ENCODE peak calls at places on chromosomes 12 and 14, in five cellular contexts. One of them, this sample, is unnamed.

GRCh38 chr14:87491816-87492215 is 501.2 kb downstream of the GALC start:
- DNase-seq in RWPE2: no peak
- DNase-seq in AG10803: no peak
- DNase-seq in HFFc6: no peak
- DNase-seq in neural crest cell: no peak
- DNase-seq in this sample: no peak

GRCh38 chr14:21042918-21043317 is 756 bp downstream of the RNASE7 start:
- DNase-seq in HFFc6: no peak
- DNase-seq in AG10803: peak; percentile 25
- DNase-seq in neural crest cell: no peak
- DNase-seq in RWPE2: no peak
- DNase-seq in this sample: no peak

GRCh38 chr14:68757618-68758081 is 35.2 kb downstream of the ZFP36L1 start:
- DNase-seq in RWPE2: no peak
- DNase-seq in neural crest cell: no peak
- DNase-seq in HFFc6: no peak
- DNase-seq in AG10803: peak; percentile 68
- DNase-seq in this sample: no peak

GRCh38 chr12:8687846-8688601 is 9.8 kb upstream of the RIMKLB start:
- DNase-seq in RWPE2: no peak
- DNase-seq in AG10803: peak; percentile 83
- DNase-seq in HFFc6: peak; percentile 69
- DNase-seq in neural crest cell: peak; percentile 29
- DNase-seq in this sample: no peak

GRCh38 chr12:10618338-10618987 is 5.1 kb upstream of the MAGOHB start:
- DNase-seq in RWPE2: no peak
- DNase-seq in neural crest cell: no peak
- DNase-seq in AG10803: peak; percentile 88
- DNase-seq in HFFc6: peak; percentile 85
- DNase-seq in this sample: no peak

GRCh38 chr12:75831413-75831812 is 200.2 kb downstream of the PHLDA1 start:
- DNase-seq in neural crest cell: no peak
- DNase-seq in AG10803: no peak
- DNase-seq in RWPE2: no peak
- DNase-seq in HFFc6: no peak
- DNase-seq in this sample: no peak

GRCh38 chr12:19572920-19573558 is 133.7 kb downstream of the AEBP2 start:
- DNase-seq in HFFc6: peak; percentile 53
- DNase-seq in neural crest cell: peak; percentile 9
- DNase-seq in AG10803: peak; percentile 34
- DNase-seq in RWPE2: no peak
- DNase-seq in this sample: peak; percentile 30

GRCh38 chr14:24067133-24068082 is 4.0 kb upstream of the CPNE6 start:
- DNase-seq in HFFc6: no peak
- DNase-seq in AG10803: no peak
- DNase-seq in neural crest cell: no peak
- DNase-seq in RWPE2: peak; percentile 59
- DNase-seq in this sample: no peak

GRCh38 chr12:123934829-123935228 is 37.8 kb downstream of the CCDC92 start:
- DNase-seq in HFFc6: peak; percentile 36
- DNase-seq in AG10803: peak; percentile 76
- DNase-seq in RWPE2: no peak
- DNase-seq in neural crest cell: no peak
- DNase-seq in this sample: no peak

DNA sequence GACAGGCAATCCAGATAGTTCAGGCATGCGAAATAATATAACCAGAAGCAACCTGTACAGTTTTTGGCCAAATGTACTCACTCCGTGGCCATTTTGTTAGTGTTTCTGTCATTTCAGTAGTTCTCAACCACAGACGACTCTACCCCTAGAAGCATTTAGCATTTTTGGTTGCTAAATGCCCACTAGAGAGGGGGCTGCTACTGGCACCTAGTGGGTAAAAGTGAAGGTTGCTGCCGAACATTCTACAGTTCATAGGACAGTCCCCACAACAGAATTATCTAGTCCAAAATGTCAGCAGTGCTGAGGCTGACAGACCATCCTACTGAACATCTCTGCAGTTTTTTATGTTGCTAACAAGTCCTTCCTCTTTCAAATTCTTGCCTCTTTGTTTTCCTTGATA is 107.4 kb downstream of the TSHR start:
- DNase-seq in AG10803: no peak
- DNase-seq in RWPE2: no peak
- DNase-seq in HFFc6: no peak
- DNase-seq in neural crest cell: no peak
- DNase-seq in this sample: no peak
- TF ChIP-seq CTCF in AG10803: peak; percentile 16
- TF ChIP-seq CTCF in RWPE2: peak; percentile 63
- TF ChIP-seq CTCF in HFFc6: no peak
- TF ChIP-seq CTCF in neural crest cell: peak; percentile 48
- TF ChIP-seq CTCF in this sample: no peak

GRCh38 chr12:13713746-13714400 is 267.5 kb downstream of the GRIN2B start:
- DNase-seq in HFFc6: no peak
- DNase-seq in RWPE2: no peak
- DNase-seq in AG10803: no peak
- DNase-seq in neural crest cell: no peak
- DNase-seq in this sample: no peak
- TF ChIP-seq CTCF in HFFc6: no peak
- TF ChIP-seq CTCF in RWPE2: no peak
- TF ChIP-seq CTCF in AG10803: no peak
- TF ChIP-seq CTCF in neural crest cell: no peak
- TF ChIP-seq CTCF in this sample: no peak

DNA sequence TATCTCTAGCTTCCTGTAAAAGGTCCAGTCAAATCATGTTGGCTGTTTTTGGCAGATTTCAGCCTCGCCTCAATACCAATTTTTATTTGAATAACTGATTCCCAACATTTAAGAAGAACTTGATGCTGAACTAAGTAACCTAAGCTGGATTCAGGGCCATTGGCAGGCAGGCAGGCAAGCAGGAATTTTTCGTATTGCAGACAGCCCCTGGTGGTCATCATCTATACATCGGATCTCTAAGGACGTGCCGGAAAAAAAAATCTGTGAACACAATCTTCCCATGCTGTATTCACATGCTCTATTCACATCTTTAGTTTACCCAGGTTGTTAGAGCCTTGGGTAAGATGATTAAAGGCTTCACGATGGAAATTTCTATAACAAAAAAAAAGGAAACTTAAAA is 7.0 kb downstream of the VCPKMT start:
- DNase-seq in neural crest cell: peak; percentile 9
- DNase-seq in AG10803: peak; percentile 18
- DNase-seq in HFFc6: no peak
- DNase-seq in RWPE2: no peak
- DNase-seq in this sample: no peak
- TF ChIP-seq CTCF in neural crest cell: peak; percentile 58
- TF ChIP-seq CTCF in AG10803: peak; percentile 43
- TF ChIP-seq CTCF in HFFc6: peak; percentile 71
- TF ChIP-seq CTCF in RWPE2: peak; percentile 30
- TF ChIP-seq CTCF in this sample: no peak

GRCh38 chr12:104756901-104757300 is 201.2 kb downstream of the SLC41A2 start:
- DNase-seq in RWPE2: no peak
- DNase-seq in neural crest cell: no peak
- DNase-seq in HFFc6: no peak
- DNase-seq in AG10803: no peak
- DNase-seq in this sample: no peak

GRCh38 chr12:104758771-104759170 is 199.3 kb downstream of the SLC41A2 start:
- DNase-seq in AG10803: no peak
- DNase-seq in RWPE2: no peak
- DNase-seq in neural crest cell: no peak
- DNase-seq in HFFc6: no peak
- DNase-seq in this sample: no peak

GRCh38 chr12:104764225-104765073 is 193.6 kb downstream of the SLC41A2 start:
- DNase-seq in RWPE2: no peak
- DNase-seq in AG10803: peak; percentile 53
- DNase-seq in neural crest cell: no peak
- DNase-seq in HFFc6: no peak
- DNase-seq in this sample: no peak

GRCh38 chr12:104763163-104763805 is 194.8 kb downstream of the SLC41A2 start:
- DNase-seq in HFFc6: peak; percentile 30
- DNase-seq in AG10803: no peak
- DNase-seq in neural crest cell: no peak
- DNase-seq in RWPE2: no peak
- DNase-seq in this sample: no peak

GRCh38 chr12:104761091-104761490 is 197.0 kb downstream of the SLC41A2 start:
- DNase-seq in RWPE2: no peak
- DNase-seq in HFFc6: no peak
- DNase-seq in AG10803: no peak
- DNase-seq in neural crest cell: no peak
- DNase-seq in this sample: no peak
- TF ChIP-seq CTCF in RWPE2: no peak
- TF ChIP-seq CTCF in HFFc6: no peak
- TF ChIP-seq CTCF in AG10803: peak; percentile 4
- TF ChIP-seq CTCF in neural crest cell: no peak
- TF ChIP-seq CTCF in this sample: no peak

GRCh38 chr14:31326111-31326510 is 94.2 kb downstream of the HEATR5A start:
- DNase-seq in RWPE2: no peak
- DNase-seq in AG10803: peak; percentile 25
- DNase-seq in neural crest cell: no peak
- DNase-seq in HFFc6: no peak
- DNase-seq in this sample: no peak
- TF ChIP-seq CTCF in RWPE2: peak; percentile 63
- TF ChIP-seq CTCF in AG10803: peak; percentile 20
- TF ChIP-seq CTCF in neural crest cell: no peak
- TF ChIP-seq CTCF in HFFc6: peak; percentile 35
- TF ChIP-seq CTCF in this sample: peak; percentile 25

GRCh38 chr14:55867726-55868125 is 250.5 kb upstream of the PELI2 start:
- DNase-seq in HFFc6: no peak
- DNase-seq in neural crest cell: no peak
- DNase-seq in AG10803: no peak
- DNase-seq in RWPE2: no peak
- DNase-seq in this sample: no peak

GRCh38 chr14:55869397-55870049 is 248.7 kb upstream of the PELI2 start:
- DNase-seq in HFFc6: no peak
- DNase-seq in neural crest cell: no peak
- DNase-seq in RWPE2: no peak
- DNase-seq in AG10803: no peak
- DNase-seq in this sample: no peak

DNA sequence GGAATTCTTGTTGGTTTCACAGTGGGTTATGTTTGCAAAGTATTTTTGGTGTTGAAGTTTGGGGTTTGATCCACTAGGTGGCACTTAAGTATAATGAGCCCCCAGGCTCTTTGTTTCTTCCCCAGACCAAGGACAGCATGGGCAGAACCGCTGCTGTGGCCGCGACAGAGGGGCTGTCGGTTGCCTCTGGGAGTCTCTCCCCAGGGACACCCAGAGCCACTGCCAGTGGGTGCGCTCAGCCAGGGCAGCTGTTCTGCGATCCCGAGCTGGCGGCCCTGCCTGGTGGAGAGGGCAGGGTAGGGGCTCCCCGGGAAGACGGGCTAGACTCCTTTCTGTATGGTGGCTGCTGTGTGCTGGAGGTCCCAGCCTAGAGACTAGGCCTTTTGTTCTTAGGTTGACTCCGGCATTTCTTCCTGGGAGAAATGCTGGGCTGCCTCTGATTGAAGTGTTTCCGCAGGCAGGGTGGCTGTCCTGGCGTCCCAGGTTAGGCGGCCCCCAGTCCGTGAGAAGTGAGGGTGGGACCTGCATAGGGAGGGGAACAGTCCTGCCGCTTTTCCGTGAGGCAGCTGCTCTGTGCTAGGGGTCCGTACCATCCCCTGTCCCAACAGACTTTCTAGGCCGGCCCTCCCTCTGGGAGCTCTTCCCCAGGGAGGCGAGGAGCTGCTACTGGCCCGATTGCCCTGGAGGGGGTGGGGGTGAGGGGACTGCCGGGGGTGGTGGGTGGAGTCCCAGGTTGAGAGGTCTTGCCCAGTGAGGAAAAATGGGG is 253.1 kb upstream of the PELI2 start:
- DNase-seq in HFFc6: no peak
- DNase-seq in AG10803: no peak
- DNase-seq in neural crest cell: no peak
- DNase-seq in RWPE2: no peak
- DNase-seq in this sample: peak; percentile 25
- TF ChIP-seq CTCF in HFFc6: peak; percentile 29
- TF ChIP-seq CTCF in AG10803: no peak
- TF ChIP-seq CTCF in neural crest cell: peak; percentile 30
- TF ChIP-seq CTCF in RWPE2: no peak
- TF ChIP-seq CTCF in this sample: no peak